ENCODE peak calls at places on chromosomes 11 and 22, in eight cellular contexts. X is body of pancreas, F is thoracic aorta, A is dorsolateral prefrontal cortex, Q is IMR-90, U is breast epithelium, Z is PC-3, B is fibroblast of lung. L is an unnamed sample.
A peak's percentile ranks its signal among the peaks of the same experiment; 100 is the strongest.

GRCh38 chr11:56750190-56750589 is 1.7 kb upstream of the OR9G4 start:
- DNase-seq in X (no peak), F (no peak), A (no peak), Q (no peak), U (no peak), Z (no peak), B (no peak), L (no peak)

GRCh38 chr22:44847892-44848291 is 95.5 kb downstream of the ARHGAP8 start:
- DNase-seq in X (no peak), F (no peak), A (no peak), Q (no peak), U (no peak), Z (no peak), B (no peak), L (no peak)

GRCh38 chr11:109527496-109527895 is 105.5 kb downstream of the C11orf87 start:
- DNase-seq in X (no peak), F (no peak), A (no peak), Q (peak; percentile 16), U (no peak), Z (no peak), B (no peak), L (no peak)

GRCh38 chr11:62540804-62541671 is 5.6 kb downstream of the AHNAK start:
- DNase-seq in X (no peak), F (no peak), A (no peak), Q (peak; percentile 4), U (no peak), Z (no peak), B (no peak), L (peak; percentile 9)

GRCh38 chr11:122852071-122852831 is 14.0 kb downstream of the CRTAM start:
- DNase-seq in X (no peak), F (no peak), A (no peak), Q (peak; percentile 53), U (no peak), Z (peak; percentile 43), B (peak; percentile 28), L (peak; percentile 61)

GRCh38 chr11:59187020-59187419 is 15.1 kb downstream of the DTX4 start:
- DNase-seq in X (no peak), F (no peak), A (no peak), Q (no peak), U (no peak), Z (no peak), B (no peak), L (no peak)

GRCh38 chr11:2998073-2998850 is 6.1 kb upstream of the NAP1L4 start:
- DNase-seq in X (peak; percentile 94), F (no peak), A (no peak), Q (no peak), U (peak; percentile 24), Z (no peak), B (no peak), L (no peak)

GRCh38 chr11:8109675-8110074 is 28.7 kb downstream of the TUB start:
- DNase-seq in X (no peak), F (no peak), A (no peak), Q (no peak), U (no peak), Z (no peak), B (no peak), L (no peak)

GRCh38 chr11:4680341-4680740 is 17.3 kb downstream of the OR51E2 start:
- DNase-seq in X (no peak), F (no peak), A (no peak), Q (no peak), U (no peak), Z (no peak), B (no peak), L (no peak)

GRCh38 chr22:43990044-43990443 is 34.1 kb upstream of the PARVB start:
- DNase-seq in X (no peak), F (no peak), A (no peak), Q (no peak), U (no peak), Z (no peak), B (no peak), L (no peak)

GRCh38 chr11:2513441-2513840 is 68.6 kb downstream of the KCNQ1 start:
- DNase-seq in X (no peak), F (no peak), A (peak; percentile 21), Q (no peak), U (no peak), Z (no peak), B (no peak), L (no peak)

GRCh38 chr11:114132944-114133394 is 73.5 kb downstream of the ZBTB16 start:
- DNase-seq in X (no peak), F (no peak), A (no peak), Q (no peak), U (no peak), Z (peak; percentile 88), B (peak; percentile 61), L (no peak)
- H3K4me3 ChIP-seq in X (no peak overlapping the region), F (peak overlapping the region; percentile 55), A (no peak overlapping the region), Q (no peak overlapping the region), U (no peak overlapping the region), Z (no peak overlapping the region), B (no peak overlapping the region), L (no peak overlapping the region)

DNA sequence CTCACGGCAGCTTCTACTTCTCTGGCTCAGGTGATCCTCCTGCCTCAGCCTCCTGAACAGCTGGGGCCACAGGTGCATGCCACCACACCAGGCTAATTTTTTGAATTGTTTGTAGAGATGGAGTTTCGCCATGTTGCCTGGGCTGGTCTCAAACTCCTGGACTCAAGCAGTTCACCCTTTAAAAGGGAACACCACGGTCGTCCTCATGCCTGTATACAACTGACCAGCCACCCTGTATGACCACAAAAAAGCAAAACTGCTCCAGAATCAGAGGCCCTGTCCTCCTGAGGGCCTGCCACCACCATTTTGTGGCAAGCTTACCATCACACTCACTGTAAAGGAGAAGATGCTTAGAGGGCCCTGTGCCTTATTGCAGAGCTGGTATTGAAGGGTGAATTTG is 2.2 kb downstream of the GLB1L3 start:
- DNase-seq in X (no peak), F (no peak), A (no peak), Q (no peak), U (no peak), Z (no peak), B (no peak), L (no peak)
- H3K27me3 ChIP-seq in X (peaks cover 21% of the 10 kb centered on the region), F (peaks cover 7% of the 10 kb centered on the region), A (peaks cover 49% of the 10 kb centered on the region), Q (peaks cover 46% of the 10 kb centered on the region), U (peaks cover 43% of the 10 kb centered on the region), Z (peaks cover 80% of the 10 kb centered on the region), B (peaks cover 45% of the 10 kb centered on the region), L (no peaks in the 10 kb centered on the region)

DNA sequence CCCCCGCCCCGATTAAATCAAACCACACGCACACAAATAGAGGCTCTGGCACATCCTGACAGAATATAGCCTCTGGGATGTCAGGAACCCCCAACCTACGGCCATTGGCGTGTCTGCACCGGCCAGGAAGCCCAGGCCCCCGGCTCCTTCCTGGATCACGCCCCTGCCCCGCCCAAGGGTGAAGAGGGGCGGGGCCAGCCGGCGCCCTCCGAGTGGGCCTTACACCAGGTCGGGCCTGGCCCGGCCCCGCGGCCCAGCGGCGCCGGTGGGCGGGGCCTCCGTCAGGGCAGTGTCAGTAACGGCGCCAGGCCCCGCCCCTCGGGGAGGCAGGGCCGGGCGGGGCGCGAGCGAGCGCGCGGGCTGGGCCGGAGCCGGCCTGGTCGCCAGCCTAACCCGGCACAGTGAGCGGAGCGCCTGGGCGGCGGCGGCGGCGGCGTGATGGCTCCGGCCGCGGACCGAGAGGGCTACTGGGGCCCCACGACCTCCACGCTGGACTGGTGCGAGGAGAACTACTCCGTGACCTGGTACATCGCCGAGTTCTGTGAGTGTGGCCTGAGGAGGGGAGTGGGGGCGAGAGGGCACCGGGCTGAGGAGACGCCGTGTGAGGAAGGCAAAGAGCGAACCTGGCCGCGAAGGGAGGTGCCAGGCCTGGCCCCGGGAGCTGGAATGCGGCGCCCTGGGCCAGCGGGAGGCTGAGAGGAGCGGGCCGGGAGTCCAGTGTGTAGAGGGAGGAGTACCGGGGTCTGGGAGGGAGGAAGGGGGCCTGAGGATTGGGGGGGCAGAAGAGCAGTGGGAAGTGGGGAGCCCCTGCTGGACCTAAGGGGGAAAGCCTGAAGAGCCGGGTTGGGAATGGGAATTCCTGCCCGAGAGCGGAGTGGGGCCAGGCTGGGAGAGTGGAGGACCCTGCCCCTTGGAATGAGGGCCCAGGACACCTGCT is at the start of gene ACER3:
- DNase-seq in X (peak; percentile 96), F (peak; percentile 54), A (peak; percentile 87), Q (peak; percentile 78), U (peak; percentile 83), Z (peak; percentile 98), B (peak; percentile 84), L (peak; percentile 75)
- TF ChIP-seq CTCF in X (peak; percentile 15), F (peak; percentile 24), A (no peak), Q (peak; percentile 24), U (no peak), Z (peak; percentile 24), B (peak; percentile 19), L (peak; percentile 43)

DNA sequence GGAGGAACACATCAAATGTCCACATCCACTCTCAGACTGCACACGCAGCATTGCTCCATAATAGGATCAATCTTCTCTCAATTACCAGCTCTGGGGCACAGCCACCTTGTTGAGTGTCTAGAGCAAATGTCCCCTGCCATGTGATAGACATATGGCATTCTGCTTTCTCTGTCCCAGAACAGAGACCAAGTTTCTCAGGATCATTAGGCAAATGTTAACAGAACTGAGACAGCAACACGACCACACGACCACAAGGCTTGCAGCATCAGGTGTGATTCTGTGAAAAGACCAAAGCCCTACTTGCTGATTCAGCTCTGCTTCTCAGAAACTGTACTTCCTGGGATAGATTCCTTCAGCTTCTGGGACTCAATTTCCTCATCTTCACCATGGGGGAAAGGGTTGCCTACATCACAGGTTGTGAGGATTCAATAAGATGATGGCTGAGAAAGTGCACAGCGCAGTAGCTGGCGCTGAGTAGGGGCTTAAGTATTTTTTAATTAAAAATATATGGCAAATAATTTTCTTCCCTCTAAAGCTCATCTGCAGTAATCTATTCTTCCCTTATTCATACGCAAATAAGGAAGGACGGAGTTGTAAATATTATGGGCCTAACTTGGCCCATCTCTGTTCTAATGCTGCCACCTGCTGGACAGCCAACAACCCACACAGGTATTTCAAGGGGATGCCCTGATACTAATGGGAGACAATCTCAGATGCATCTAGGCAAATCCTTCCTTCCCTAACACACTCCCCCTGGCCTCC is 54.3 kb upstream of the USP47 start:
- DNase-seq in X (peak; percentile 75), F (peak; percentile 19), A (peak; percentile 74), Q (peak; percentile 70), U (peak; percentile 75), Z (peak; percentile 85), B (peak; percentile 78), L (peak; percentile 67)
- H3K4me3 ChIP-seq in X (no peak overlapping the region), F (no peak overlapping the region), A (no peak overlapping the region), Q (no peak overlapping the region), U (no peak overlapping the region), Z (no peak overlapping the region), B (no peak overlapping the region), L (no peak overlapping the region)

L was measured in bronchial epithelial cell.